ENCODE peak calls at places on chromosomes 2 and 18, in five cellular contexts. I is AG08396, S is AML-193, A is ascending aorta, F is iPS DF 6.9. E is an unnamed sample.

GRCh38 chr2:153912798-153913396 is 41.2 kb downstream of the GALNT13 start:
- DNase-seq in I (no peak), S (no peak), A (no peak), F (no peak), E (no peak)

GRCh38 chr2:227464851-227465250 is 7.1 kb upstream of the AGFG1 start:
- DNase-seq in I (no peak), S (no peak), A (no peak), F (no peak), E (no peak)

GRCh38 chr18:49690307-49690706 is 123.0 kb downstream of the ACAA2 start:
- DNase-seq in I (peak; percentile 38), S (no peak), A (no peak), F (no peak), E (peak; percentile 43)

GRCh38 chr2:135916232-135916631 is 40.0 kb upstream of the MCM6 start:
- DNase-seq in I (no peak), S (peak; percentile 53), A (no peak), F (no peak), E (peak; percentile 26)

GRCh38 chr2:223970343-223971128 is 13.3 kb downstream of the MRPL44 start:
- DNase-seq in I (no peak), S (peak; percentile 60), A (no peak), F (no peak), E (peak; percentile 43)

GRCh38 chr2:1487758-1488715 is 74.8 kb downstream of the TPO start:
- DNase-seq in I (no peak), S (no peak), A (no peak), F (no peak), E (no peak)

GRCh38 chr2:167478196-167478595 is 589.9 kb downstream of the XIRP2 start:
- DNase-seq in I (no peak), S (no peak), A (no peak), F (no peak), E (no peak)

GRCh38 chr2:200396726-200397348 is 90.3 kb downstream of the SPATS2L start:
- DNase-seq in I (no peak), S (no peak), A (no peak), F (no peak), E (no peak)

GRCh38 chr2:117789505-117789904 is 25.0 kb upstream of the DDX18 start:
- DNase-seq in I (no peak), S (no peak), A (no peak), F (no peak), E (no peak)

GRCh38 chr2:178395941-178396585 is 54.9 kb downstream of the PRKRA start:
- DNase-seq in I (no peak), S (no peak), A (no peak), F (no peak), E (no peak)

GRCh38 chr2:26330114-26330581 is 15.8 kb upstream of the SELENOI start:
- DNase-seq in I (peak; percentile 76), S (peak; percentile 90), A (peak; percentile 66), F (no peak), E (peak; percentile 92)

GRCh38 chr2:24836206-24836605 is 43.0 kb downstream of the CENPO start:
- DNase-seq in I (no peak), S (no peak), A (no peak), F (no peak), E (no peak)

GRCh38 chr2:165905854-165906253 is 47.7 kb downstream of the TTC21B start:
- DNase-seq in I (no peak), S (no peak), A (no peak), F (no peak), E (no peak)

GRCh38 chr2:60794271-60794863 is 38.3 kb downstream of the PAPOLG start:
- DNase-seq in I (peak; percentile 33), S (peak; percentile 53), A (no peak), F (no peak), E (peak; percentile 55)

GRCh38 chr18:49617846-49618245 is 56.0 kb downstream of the LIPG start:
- DNase-seq in I (no peak), S (no peak), A (no peak), F (no peak), E (no peak)